ENCODE peak calls at places on chromosome 16, in ten cellular contexts. One of them, this sample, is unnamed.

GRCh38 chr16:79505344-79505743 is 95.2 kb downstream of the MAF start:
- DNase-seq in right lobe of liver: no peak
- DNase-seq in HuH-7.5: no peak
- DNase-seq in ascending aorta: no peak
- DNase-seq in ovary: no peak
- DNase-seq in mucosa of gallbladder: no peak
- DNase-seq in lower leg skin: no peak
- DNase-seq in activated T-cell treated with anti-CD3 and anti-CD28 coated beads, Interleukin-2, amount 50 U/mL, for 48 hours: no peak
- DNase-seq in NCI-H1092: no peak
- DNase-seq in stimulated activated CD8-positive, alpha-beta memory T cell treated with anti-CD3 and anti-CD28 coated beads, Interleukin-2, amount 100 ng/mL, for 1 hour: no peak
- DNase-seq in this sample: no peak

GRCh38 chr16:16021988-16022682 is 72.7 kb downstream of the ABCC1 start:
- DNase-seq in HuH-7.5: peak
- DNase-seq in ovary: peak
- DNase-seq in NCI-H1092: no peak
- DNase-seq in mucosa of gallbladder: peak
- DNase-seq in ascending aorta: peak
- DNase-seq in activated T-cell treated with anti-CD3 and anti-CD28 coated beads, Interleukin-2, amount 50 U/mL, for 48 hours: no peak
- DNase-seq in lower leg skin: peak
- DNase-seq in stimulated activated CD8-positive, alpha-beta memory T cell treated with anti-CD3 and anti-CD28 coated beads, Interleukin-2, amount 100 ng/mL, for 1 hour: no peak
- DNase-seq in right lobe of liver: peak
- DNase-seq in this sample: peak

GRCh38 chr16:4272114-4272954 is 489 bp downstream of the TFAP4 start:
- DNase-seq in ascending aorta: no peak
- DNase-seq in lower leg skin: peak
- DNase-seq in NCI-H1092: peak
- DNase-seq in right lobe of liver: peak
- DNase-seq in activated T-cell treated with anti-CD3 and anti-CD28 coated beads, Interleukin-2, amount 50 U/mL, for 48 hours: no peak
- DNase-seq in ovary: no peak
- DNase-seq in stimulated activated CD8-positive, alpha-beta memory T cell treated with anti-CD3 and anti-CD28 coated beads, Interleukin-2, amount 100 ng/mL, for 1 hour: peak
- DNase-seq in mucosa of gallbladder: peak
- DNase-seq in HuH-7.5: peak
- DNase-seq in this sample: peak

GRCh38 chr16:74592847-74593246 is 14.1 kb downstream of the GLG1 start:
- DNase-seq in mucosa of gallbladder: no peak
- DNase-seq in stimulated activated CD8-positive, alpha-beta memory T cell treated with anti-CD3 and anti-CD28 coated beads, Interleukin-2, amount 100 ng/mL, for 1 hour: no peak
- DNase-seq in right lobe of liver: peak
- DNase-seq in HuH-7.5: no peak
- DNase-seq in NCI-H1092: no peak
- DNase-seq in ovary: no peak
- DNase-seq in ascending aorta: no peak
- DNase-seq in lower leg skin: no peak
- DNase-seq in activated T-cell treated with anti-CD3 and anti-CD28 coated beads, Interleukin-2, amount 50 U/mL, for 48 hours: no peak
- DNase-seq in this sample: no peak

GRCh38 chr16:5065813-5066212 is at the start of gene C16orf89:
- DNase-seq in lower leg skin: no peak
- DNase-seq in activated T-cell treated with anti-CD3 and anti-CD28 coated beads, Interleukin-2, amount 50 U/mL, for 48 hours: no peak
- DNase-seq in right lobe of liver: no peak
- DNase-seq in mucosa of gallbladder: no peak
- DNase-seq in stimulated activated CD8-positive, alpha-beta memory T cell treated with anti-CD3 and anti-CD28 coated beads, Interleukin-2, amount 100 ng/mL, for 1 hour: no peak
- DNase-seq in ovary: no peak
- DNase-seq in NCI-H1092: no peak
- DNase-seq in HuH-7.5: no peak
- DNase-seq in ascending aorta: no peak
- DNase-seq in this sample: peak

GRCh38 chr16:10180771-10181163 is 1.5 kb downstream of the GRIN2A start:
- DNase-seq in stimulated activated CD8-positive, alpha-beta memory T cell treated with anti-CD3 and anti-CD28 coated beads, Interleukin-2, amount 100 ng/mL, for 1 hour: no peak
- DNase-seq in ascending aorta: no peak
- DNase-seq in HuH-7.5: peak
- DNase-seq in activated T-cell treated with anti-CD3 and anti-CD28 coated beads, Interleukin-2, amount 50 U/mL, for 48 hours: peak
- DNase-seq in lower leg skin: no peak
- DNase-seq in right lobe of liver: peak
- DNase-seq in ovary: peak
- DNase-seq in mucosa of gallbladder: no peak
- DNase-seq in NCI-H1092: no peak
- DNase-seq in this sample: no peak

GRCh38 chr16:1204941-1205340 is 20.1 kb downstream of the TPSG1 start:
- DNase-seq in ascending aorta: no peak
- DNase-seq in mucosa of gallbladder: no peak
- DNase-seq in stimulated activated CD8-positive, alpha-beta memory T cell treated with anti-CD3 and anti-CD28 coated beads, Interleukin-2, amount 100 ng/mL, for 1 hour: no peak
- DNase-seq in lower leg skin: no peak
- DNase-seq in HuH-7.5: no peak
- DNase-seq in right lobe of liver: no peak
- DNase-seq in ovary: no peak
- DNase-seq in activated T-cell treated with anti-CD3 and anti-CD28 coated beads, Interleukin-2, amount 50 U/mL, for 48 hours: no peak
- DNase-seq in NCI-H1092: no peak
- DNase-seq in this sample: no peak

GRCh38 chr16:74862743-74863244 is 88.2 kb upstream of the FA2H start:
- DNase-seq in lower leg skin: no peak
- DNase-seq in mucosa of gallbladder: no peak
- DNase-seq in HuH-7.5: peak
- DNase-seq in NCI-H1092: peak
- DNase-seq in stimulated activated CD8-positive, alpha-beta memory T cell treated with anti-CD3 and anti-CD28 coated beads, Interleukin-2, amount 100 ng/mL, for 1 hour: no peak
- DNase-seq in activated T-cell treated with anti-CD3 and anti-CD28 coated beads, Interleukin-2, amount 50 U/mL, for 48 hours: no peak
- DNase-seq in ovary: no peak
- DNase-seq in right lobe of liver: no peak
- DNase-seq in ascending aorta: no peak
- DNase-seq in this sample: no peak

GRCh38 chr16:53743149-53743566 is 39.2 kb downstream of the FTO start:
- DNase-seq in right lobe of liver: no peak
- DNase-seq in stimulated activated CD8-positive, alpha-beta memory T cell treated with anti-CD3 and anti-CD28 coated beads, Interleukin-2, amount 100 ng/mL, for 1 hour: no peak
- DNase-seq in NCI-H1092: no peak
- DNase-seq in ovary: no peak
- DNase-seq in activated T-cell treated with anti-CD3 and anti-CD28 coated beads, Interleukin-2, amount 50 U/mL, for 48 hours: no peak
- DNase-seq in HuH-7.5: no peak
- DNase-seq in lower leg skin: no peak
- DNase-seq in mucosa of gallbladder: no peak
- DNase-seq in ascending aorta: no peak
- DNase-seq in this sample: no peak

GRCh38 chr16:25707982-25708583 is 16.3 kb downstream of the HS3ST4 start:
- DNase-seq in ascending aorta: no peak
- DNase-seq in lower leg skin: no peak
- DNase-seq in HuH-7.5: no peak
- DNase-seq in stimulated activated CD8-positive, alpha-beta memory T cell treated with anti-CD3 and anti-CD28 coated beads, Interleukin-2, amount 100 ng/mL, for 1 hour: no peak
- DNase-seq in NCI-H1092: no peak
- DNase-seq in mucosa of gallbladder: peak
- DNase-seq in ovary: no peak
- DNase-seq in activated T-cell treated with anti-CD3 and anti-CD28 coated beads, Interleukin-2, amount 50 U/mL, for 48 hours: no peak
- DNase-seq in right lobe of liver: no peak
- DNase-seq in this sample: no peak

GRCh38 chr16:19389246-19389645 is 28.4 kb upstream of the TMC5 start:
- DNase-seq in stimulated activated CD8-positive, alpha-beta memory T cell treated with anti-CD3 and anti-CD28 coated beads, Interleukin-2, amount 100 ng/mL, for 1 hour: peak
- DNase-seq in mucosa of gallbladder: peak
- DNase-seq in HuH-7.5: no peak
- DNase-seq in right lobe of liver: peak
- DNase-seq in ascending aorta: no peak
- DNase-seq in ovary: no peak
- DNase-seq in NCI-H1092: peak
- DNase-seq in activated T-cell treated with anti-CD3 and anti-CD28 coated beads, Interleukin-2, amount 50 U/mL, for 48 hours: peak
- DNase-seq in lower leg skin: no peak
- DNase-seq in this sample: no peak

GRCh38 chr16:11914210-11914758 is 1.5 kb downstream of the GSPT1 start:
- DNase-seq in ovary: no peak
- DNase-seq in ascending aorta: no peak
- DNase-seq in stimulated activated CD8-positive, alpha-beta memory T cell treated with anti-CD3 and anti-CD28 coated beads, Interleukin-2, amount 100 ng/mL, for 1 hour: no peak
- DNase-seq in lower leg skin: no peak
- DNase-seq in right lobe of liver: no peak
- DNase-seq in HuH-7.5: no peak
- DNase-seq in mucosa of gallbladder: no peak
- DNase-seq in activated T-cell treated with anti-CD3 and anti-CD28 coated beads, Interleukin-2, amount 50 U/mL, for 48 hours: no peak
- DNase-seq in NCI-H1092: no peak
- DNase-seq in this sample: no peak

GRCh38 chr16:12398736-12399047 is 405.0 kb downstream of the CPPED1 start:
- DNase-seq in lower leg skin: no peak
- DNase-seq in HuH-7.5: no peak
- DNase-seq in NCI-H1092: no peak
- DNase-seq in right lobe of liver: no peak
- DNase-seq in activated T-cell treated with anti-CD3 and anti-CD28 coated beads, Interleukin-2, amount 50 U/mL, for 48 hours: no peak
- DNase-seq in mucosa of gallbladder: no peak
- DNase-seq in ascending aorta: no peak
- DNase-seq in ovary: no peak
- DNase-seq in stimulated activated CD8-positive, alpha-beta memory T cell treated with anti-CD3 and anti-CD28 coated beads, Interleukin-2, amount 100 ng/mL, for 1 hour: no peak
- DNase-seq in this sample: no peak

GRCh38 chr16:85460252-85460982 is 152.7 kb upstream of the GSE1 start:
- DNase-seq in right lobe of liver: no peak
- DNase-seq in ovary: peak
- DNase-seq in activated T-cell treated with anti-CD3 and anti-CD28 coated beads, Interleukin-2, amount 50 U/mL, for 48 hours: no peak
- DNase-seq in ascending aorta: no peak
- DNase-seq in stimulated activated CD8-positive, alpha-beta memory T cell treated with anti-CD3 and anti-CD28 coated beads, Interleukin-2, amount 100 ng/mL, for 1 hour: no peak
- DNase-seq in NCI-H1092: no peak
- DNase-seq in mucosa of gallbladder: no peak
- DNase-seq in HuH-7.5: no peak
- DNase-seq in lower leg skin: no peak
- DNase-seq in this sample: no peak

GRCh38 chr16:70770291-70770967 is 30.5 kb downstream of the VAC14 start:
- DNase-seq in lower leg skin: no peak
- DNase-seq in right lobe of liver: no peak
- DNase-seq in ovary: no peak
- DNase-seq in ascending aorta: no peak
- DNase-seq in HuH-7.5: no peak
- DNase-seq in activated T-cell treated with anti-CD3 and anti-CD28 coated beads, Interleukin-2, amount 50 U/mL, for 48 hours: no peak
- DNase-seq in NCI-H1092: no peak
- DNase-seq in stimulated activated CD8-positive, alpha-beta memory T cell treated with anti-CD3 and anti-CD28 coated beads, Interleukin-2, amount 100 ng/mL, for 1 hour: no peak
- DNase-seq in mucosa of gallbladder: no peak
- DNase-seq in this sample: no peak

GRCh38 chr16:87160218-87160617 is 157.0 kb downstream of the C16orf95 start:
- DNase-seq in ascending aorta: no peak
- DNase-seq in NCI-H1092: no peak
- DNase-seq in HuH-7.5: no peak
- DNase-seq in mucosa of gallbladder: no peak
- DNase-seq in activated T-cell treated with anti-CD3 and anti-CD28 coated beads, Interleukin-2, amount 50 U/mL, for 48 hours: no peak
- DNase-seq in ovary: no peak
- DNase-seq in right lobe of liver: no peak
- DNase-seq in stimulated activated CD8-positive, alpha-beta memory T cell treated with anti-CD3 and anti-CD28 coated beads, Interleukin-2, amount 100 ng/mL, for 1 hour: no peak
- DNase-seq in lower leg skin: no peak
- DNase-seq in this sample: no peak

GRCh38 chr16:20938426-20938825 is 37.9 kb downstream of the LYRM1 start:
- DNase-seq in HuH-7.5: no peak
- DNase-seq in activated T-cell treated with anti-CD3 and anti-CD28 coated beads, Interleukin-2, amount 50 U/mL, for 48 hours: no peak
- DNase-seq in mucosa of gallbladder: no peak
- DNase-seq in ovary: no peak
- DNase-seq in lower leg skin: no peak
- DNase-seq in ascending aorta: no peak
- DNase-seq in NCI-H1092: no peak
- DNase-seq in stimulated activated CD8-positive, alpha-beta memory T cell treated with anti-CD3 and anti-CD28 coated beads, Interleukin-2, amount 100 ng/mL, for 1 hour: no peak
- DNase-seq in right lobe of liver: no peak
- DNase-seq in this sample: no peak

GRCh38 chr16:10490141-10490540 is 90.3 kb downstream of the EMP2 start:
- DNase-seq in NCI-H1092: no peak
- DNase-seq in ascending aorta: no peak
- DNase-seq in lower leg skin: no peak
- DNase-seq in right lobe of liver: no peak
- DNase-seq in stimulated activated CD8-positive, alpha-beta memory T cell treated with anti-CD3 and anti-CD28 coated beads, Interleukin-2, amount 100 ng/mL, for 1 hour: no peak
- DNase-seq in HuH-7.5: no peak
- DNase-seq in mucosa of gallbladder: no peak
- DNase-seq in activated T-cell treated with anti-CD3 and anti-CD28 coated beads, Interleukin-2, amount 50 U/mL, for 48 hours: no peak
- DNase-seq in ovary: no peak
- DNase-seq in this sample: no peak

GRCh38 chr16:4692460-4693295 is 684 bp upstream of the NUDT16L1 start:
- DNase-seq in activated T-cell treated with anti-CD3 and anti-CD28 coated beads, Interleukin-2, amount 50 U/mL, for 48 hours: no peak
- DNase-seq in NCI-H1092: no peak
- DNase-seq in stimulated activated CD8-positive, alpha-beta memory T cell treated with anti-CD3 and anti-CD28 coated beads, Interleukin-2, amount 100 ng/mL, for 1 hour: no peak
- DNase-seq in mucosa of gallbladder: peak
- DNase-seq in ovary: no peak
- DNase-seq in lower leg skin: peak
- DNase-seq in ascending aorta: no peak
- DNase-seq in HuH-7.5: no peak
- DNase-seq in right lobe of liver: no peak
- DNase-seq in this sample: no peak

GRCh38 chr16:90019543-90020259 is 445 bp upstream of the DBNDD1 start:
- DNase-seq in ovary: peak
- DNase-seq in lower leg skin: no peak
- DNase-seq in stimulated activated CD8-positive, alpha-beta memory T cell treated with anti-CD3 and anti-CD28 coated beads, Interleukin-2, amount 100 ng/mL, for 1 hour: peak
- DNase-seq in NCI-H1092: peak
- DNase-seq in mucosa of gallbladder: no peak
- DNase-seq in HuH-7.5: peak
- DNase-seq in right lobe of liver: no peak
- DNase-seq in activated T-cell treated with anti-CD3 and anti-CD28 coated beads, Interleukin-2, amount 50 U/mL, for 48 hours: peak
- DNase-seq in ascending aorta: no peak
- DNase-seq in this sample: no peak

GRCh38 chr16:48384982-48385271 is 286 bp downstream of the SIAH1 start:
- DNase-seq in ascending aorta: no peak
- DNase-seq in ovary: no peak
- DNase-seq in lower leg skin: no peak
- DNase-seq in NCI-H1092: no peak
- DNase-seq in HuH-7.5: no peak
- DNase-seq in activated T-cell treated with anti-CD3 and anti-CD28 coated beads, Interleukin-2, amount 50 U/mL, for 48 hours: no peak
- DNase-seq in mucosa of gallbladder: no peak
- DNase-seq in stimulated activated CD8-positive, alpha-beta memory T cell treated with anti-CD3 and anti-CD28 coated beads, Interleukin-2, amount 100 ng/mL, for 1 hour: no peak
- DNase-seq in right lobe of liver: no peak
- DNase-seq in this sample: peak

GRCh38 chr16:59412275-59412841 is 678.2 kb upstream of the GOT2 start:
- DNase-seq in NCI-H1092: no peak
- DNase-seq in ascending aorta: no peak
- DNase-seq in activated T-cell treated with anti-CD3 and anti-CD28 coated beads, Interleukin-2, amount 50 U/mL, for 48 hours: no peak
- DNase-seq in ovary: no peak
- DNase-seq in stimulated activated CD8-positive, alpha-beta memory T cell treated with anti-CD3 and anti-CD28 coated beads, Interleukin-2, amount 100 ng/mL, for 1 hour: no peak
- DNase-seq in lower leg skin: no peak
- DNase-seq in HuH-7.5: no peak
- DNase-seq in mucosa of gallbladder: no peak
- DNase-seq in right lobe of liver: no peak
- DNase-seq in this sample: no peak

GRCh38 chr16:56480776-56481467 is 29.6 kb downstream of the OGFOD1 start:
- DNase-seq in ascending aorta: no peak
- DNase-seq in right lobe of liver: no peak
- DNase-seq in stimulated activated CD8-positive, alpha-beta memory T cell treated with anti-CD3 and anti-CD28 coated beads, Interleukin-2, amount 100 ng/mL, for 1 hour: no peak
- DNase-seq in mucosa of gallbladder: no peak
- DNase-seq in NCI-H1092: no peak
- DNase-seq in ovary: no peak
- DNase-seq in activated T-cell treated with anti-CD3 and anti-CD28 coated beads, Interleukin-2, amount 50 U/mL, for 48 hours: no peak
- DNase-seq in HuH-7.5: no peak
- DNase-seq in lower leg skin: no peak
- DNase-seq in this sample: no peak

GRCh38 chr16:15874745-15875314 is 13.6 kb downstream of the CEP20 start:
- DNase-seq in ascending aorta: no peak
- DNase-seq in mucosa of gallbladder: peak
- DNase-seq in NCI-H1092: peak
- DNase-seq in stimulated activated CD8-positive, alpha-beta memory T cell treated with anti-CD3 and anti-CD28 coated beads, Interleukin-2, amount 100 ng/mL, for 1 hour: no peak
- DNase-seq in HuH-7.5: no peak
- DNase-seq in activated T-cell treated with anti-CD3 and anti-CD28 coated beads, Interleukin-2, amount 50 U/mL, for 48 hours: no peak
- DNase-seq in lower leg skin: peak
- DNase-seq in right lobe of liver: no peak
- DNase-seq in ovary: peak
- DNase-seq in this sample: peak

GRCh38 chr16:31130899-31131298 is 4.6 kb downstream of the PRSS8 start:
- DNase-seq in stimulated activated CD8-positive, alpha-beta memory T cell treated with anti-CD3 and anti-CD28 coated beads, Interleukin-2, amount 100 ng/mL, for 1 hour: no peak
- DNase-seq in ascending aorta: no peak
- DNase-seq in NCI-H1092: no peak
- DNase-seq in ovary: no peak
- DNase-seq in activated T-cell treated with anti-CD3 and anti-CD28 coated beads, Interleukin-2, amount 50 U/mL, for 48 hours: no peak
- DNase-seq in lower leg skin: peak
- DNase-seq in mucosa of gallbladder: peak
- DNase-seq in HuH-7.5: no peak
- DNase-seq in right lobe of liver: no peak
- DNase-seq in this sample: no peak

GRCh38 chr16:56610609-56611111 is 2.3 kb downstream of the MT2A start:
- DNase-seq in right lobe of liver: no peak
- DNase-seq in activated T-cell treated with anti-CD3 and anti-CD28 coated beads, Interleukin-2, amount 50 U/mL, for 48 hours: no peak
- DNase-seq in lower leg skin: no peak
- DNase-seq in NCI-H1092: no peak
- DNase-seq in ascending aorta: no peak
- DNase-seq in HuH-7.5: no peak
- DNase-seq in mucosa of gallbladder: no peak
- DNase-seq in stimulated activated CD8-positive, alpha-beta memory T cell treated with anti-CD3 and anti-CD28 coated beads, Interleukin-2, amount 100 ng/mL, for 1 hour: no peak
- DNase-seq in ovary: no peak
- DNase-seq in this sample: no peak

GRCh38 chr16:397736-398332 is 835 bp downstream of the NME4 start:
- DNase-seq in ascending aorta: peak
- DNase-seq in right lobe of liver: peak
- DNase-seq in HuH-7.5: no peak
- DNase-seq in activated T-cell treated with anti-CD3 and anti-CD28 coated beads, Interleukin-2, amount 50 U/mL, for 48 hours: no peak
- DNase-seq in stimulated activated CD8-positive, alpha-beta memory T cell treated with anti-CD3 and anti-CD28 coated beads, Interleukin-2, amount 100 ng/mL, for 1 hour: no peak
- DNase-seq in mucosa of gallbladder: peak
- DNase-seq in NCI-H1092: peak
- DNase-seq in ovary: peak
- DNase-seq in lower leg skin: peak
- DNase-seq in this sample: peak

GRCh38 chr16:86222965-86223551 is 287.3 kb upstream of the FOXF1 start:
- DNase-seq in activated T-cell treated with anti-CD3 and anti-CD28 coated beads, Interleukin-2, amount 50 U/mL, for 48 hours: no peak
- DNase-seq in stimulated activated CD8-positive, alpha-beta memory T cell treated with anti-CD3 and anti-CD28 coated beads, Interleukin-2, amount 100 ng/mL, for 1 hour: no peak
- DNase-seq in lower leg skin: no peak
- DNase-seq in ascending aorta: no peak
- DNase-seq in mucosa of gallbladder: no peak
- DNase-seq in right lobe of liver: no peak
- DNase-seq in NCI-H1092: no peak
- DNase-seq in HuH-7.5: no peak
- DNase-seq in ovary: no peak
- DNase-seq in this sample: no peak